ENCODE peak calls at places on chromosomes 16 and 17, in five cellular contexts. V is colonic mucosa, D is mesendoderm, P is endothelial cell of umbilical vein, H is endodermal cell. Z is an unnamed sample. For H3K4me1, the result is how much of the 10 kb centered on the place peaks cover.

GRCh38 chr16:3946604-3947180 is 66.2 kb upstream of the CREBBP start:
- DNase-seq in V (no peak), D (no peak), P (no peak), H (peak), Z (peak)

GRCh38 chr16:50099957-50100648 is 34.3 kb downstream of the HEATR3 start:
- DNase-seq in V (no peak), D (no peak), P (no peak), H (no peak), Z (no peak)

GRCh38 chr17:60522889-60523626 is 3.0 kb downstream of the APPBP2 start:
- DNase-seq in V (no peak), D (no peak), P (no peak), H (peak), Z (no peak)

GRCh38 chr17:61196302-61196704 is 203.3 kb upstream of the TBX2 start:
- DNase-seq in V (no peak), D (no peak), P (no peak), H (no peak), Z (no peak)

GRCh38 chr17:78704594-78704993 is 77.5 kb downstream of the CYTH1 start:
- DNase-seq in V (no peak), D (no peak), P (no peak), H (peak), Z (no peak)

GRCh38 chr17:55275894-55276804 is 11.4 kb downstream of the HLF start:
- DNase-seq in V (no peak), D (no peak), P (no peak), H (no peak), Z (no peak)

GRCh38 chr16:87423429-87423828 is 31.3 kb downstream of the MAP1LC3B start:
- DNase-seq in V (no peak), D (no peak), P (no peak), H (no peak), Z (no peak)

GRCh38 chr17:29155235-29155965 is 24.8 kb downstream of the MYO18A start:
- DNase-seq in V (peak), D (peak), P (peak), H (peak), Z (peak)

GRCh38 chr17:36614974-36615373 is 13.6 kb downstream of the MRM1 start:
- DNase-seq in V (no peak), D (peak), P (no peak), H (peak), Z (no peak)

GRCh38 chr17:63945851-63946439 is 13.8 kb upstream of the CD79B start:
- DNase-seq in V (no peak), D (no peak), P (no peak), H (no peak), Z (no peak)

GRCh38 chr17:2704031-2704889 is 7.3 kb downstream of the CLUH start:
- DNase-seq in V (no peak), D (no peak), P (no peak), H (peak), Z (peak)
- H3K4me1 ChIP-seq in V (under half), D (under half), P (under half), H (under half), Z (under half)

GRCh38 chr16:8853150-8853549 is 15.7 kb downstream of the CARHSP1 start:
- DNase-seq in V (peak), D (no peak), P (no peak), H (no peak), Z (no peak)
- H3K9ac ChIP-seq in V (no peak), D (no peak), P (no peak), H (peak), Z (no peak)

GRCh38 chr17:75854111-75854748 is 905 bp downstream of the WBP2 start:
- DNase-seq in V (no peak), D (peak), P (peak), H (peak), Z (no peak)
- H3K27ac ChIP-seq in V (peak), D (peak), P (peak), H (no peak), Z (peak)

DNA sequence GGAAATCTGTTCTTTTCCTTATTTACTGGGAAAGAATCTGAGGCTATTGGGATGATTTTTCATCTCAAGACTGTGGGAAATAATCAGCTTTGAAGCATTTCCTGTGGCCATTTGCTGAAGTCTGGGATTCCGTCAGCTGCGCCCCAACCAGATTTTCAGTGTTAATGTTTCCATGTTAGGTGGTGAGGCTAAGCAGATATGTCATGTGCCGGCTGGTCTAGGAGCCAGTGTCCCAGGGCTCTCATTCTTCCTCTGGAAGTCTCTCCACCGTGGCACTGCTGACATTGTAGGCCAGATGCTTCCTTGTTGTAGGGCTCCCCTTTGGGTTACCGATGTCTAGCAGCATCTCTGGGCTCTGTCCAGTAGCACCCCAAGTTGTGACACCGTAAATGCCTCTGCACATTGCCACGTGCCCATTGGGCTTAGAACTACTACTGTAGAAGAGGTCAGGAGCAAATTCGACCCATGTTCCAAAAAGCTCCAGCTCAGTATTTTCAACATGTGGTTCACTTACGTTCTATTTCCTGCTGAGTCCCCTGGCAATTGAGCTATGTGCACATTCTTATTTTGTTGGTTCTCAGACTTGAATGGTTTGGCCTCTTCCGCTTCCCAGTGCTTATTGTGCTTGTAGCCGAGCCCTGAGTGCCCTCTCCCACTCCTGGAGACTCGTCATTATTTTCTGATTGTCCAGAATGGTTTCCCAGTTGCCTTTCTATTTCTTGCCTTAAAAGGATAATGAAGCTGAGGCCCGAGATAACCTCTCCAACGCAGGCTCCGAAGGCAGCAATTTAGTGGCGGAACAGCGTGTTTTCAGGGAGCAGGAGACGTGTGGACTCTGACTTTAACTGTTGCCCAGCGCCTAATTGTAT is 82.2 kb downstream of the SPECC1 start:
- DNase-seq in V (no peak), D (no peak), P (no peak), H (peak), Z (peak)
- H3K4me1 ChIP-seq in V (under half), D (under half), P (under half), H (under half), Z (under half)

GRCh38 chr17:17175917-17176316 is 30.2 kb downstream of the PLD6 start:
- DNase-seq in V (no peak), D (no peak), P (no peak), H (no peak), Z (no peak)
- H3K9ac ChIP-seq in V (no peak), D (no peak), P (no peak), H (no peak), Z (no peak)

DNA sequence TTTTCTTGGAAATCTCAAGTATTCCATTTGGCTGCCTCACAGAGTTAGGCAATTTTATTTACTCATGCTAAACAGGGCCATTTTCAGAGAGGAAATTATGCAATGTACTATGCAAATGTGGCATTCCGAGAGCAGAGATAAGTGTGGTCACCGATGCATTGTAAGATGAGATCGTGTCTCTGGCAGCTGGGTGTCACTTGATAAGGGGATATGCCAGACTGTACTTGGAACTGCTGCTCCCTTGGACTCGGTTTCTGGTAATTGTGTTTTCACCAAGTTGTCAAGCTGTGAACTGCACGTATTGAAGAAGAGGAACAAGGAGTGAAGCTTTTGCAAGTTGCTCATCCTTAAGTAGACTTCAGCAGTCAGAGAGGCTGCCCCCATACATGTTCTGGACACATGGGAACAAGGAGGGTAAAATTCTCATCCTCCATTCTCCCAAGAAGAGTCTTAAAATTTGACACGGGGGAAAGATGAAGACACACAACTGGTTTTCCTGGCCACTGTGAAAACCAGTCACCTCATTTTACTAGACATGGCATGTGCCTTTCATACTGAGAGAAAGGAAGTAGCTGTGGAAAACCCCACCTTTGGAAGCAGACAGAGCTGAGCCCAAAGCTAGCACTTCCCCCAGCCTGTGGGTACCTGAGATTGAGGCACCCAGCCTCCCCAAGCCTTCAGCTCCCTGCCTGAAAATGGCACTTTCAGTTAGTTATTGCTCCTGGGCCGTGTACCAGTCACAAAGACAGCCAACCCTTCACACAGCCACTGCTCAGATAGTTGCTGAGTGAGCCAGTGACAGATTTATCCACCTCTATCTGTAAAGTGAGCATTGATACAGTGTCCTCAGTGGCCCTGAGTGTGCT is 150.7 kb downstream of the SOCS1 start:
- DNase-seq in V (peak), D (peak), P (peak), H (no peak), Z (peak)
- H3K27ac ChIP-seq in V (peak), D (peak), P (no peak), H (no peak), Z (peak)

DNA sequence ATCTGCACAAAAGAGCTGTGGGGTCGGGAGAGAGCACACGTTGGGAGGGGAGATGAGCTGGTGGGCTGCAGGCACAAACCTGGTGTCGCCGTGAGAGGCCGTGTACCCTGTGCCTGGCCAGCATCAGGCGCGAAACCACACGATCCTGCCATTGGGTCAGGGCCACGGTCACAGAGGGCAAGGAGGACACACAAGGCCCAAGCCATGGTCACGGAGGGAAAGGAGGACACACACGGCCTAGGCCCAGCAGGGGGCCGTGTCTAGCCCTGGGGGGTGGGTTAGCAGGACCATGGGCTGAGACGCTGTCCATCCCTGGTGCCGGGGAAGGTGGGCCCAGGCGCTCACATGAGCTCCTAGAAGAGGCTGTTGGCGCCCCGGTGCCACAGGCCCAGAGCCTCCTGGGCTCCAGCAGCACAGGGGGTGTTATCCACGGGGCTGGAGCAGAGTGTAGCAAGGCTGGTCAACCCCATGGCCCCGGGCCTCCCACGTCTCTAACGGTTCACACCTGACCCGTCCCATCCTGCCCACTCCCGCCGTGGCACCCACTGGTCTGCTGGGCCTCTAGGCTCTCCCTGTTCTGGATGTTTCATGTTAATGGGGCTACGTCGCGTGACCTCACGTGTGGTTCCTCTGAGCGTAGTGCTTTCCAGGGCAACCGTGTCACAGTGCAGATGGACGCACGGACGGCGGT is 7.5 kb upstream of the CCDC154 start:
- DNase-seq in V (no peak), D (no peak), P (no peak), H (no peak), Z (no peak)
- H3K4me1 ChIP-seq in V (under half), D (under half), P (under half), H (under half), Z (under half)

GRCh38 chr17:3556905-3557767 is 476 bp downstream of the TRPV3 start:
- DNase-seq in V (no peak), D (no peak), P (no peak), H (peak), Z (no peak)
- H3K9ac ChIP-seq in V (no peak), D (no peak), P (no peak), H (no peak), Z (no peak)

GRCh38 chr17:32323784-32324590 is 18.0 kb downstream of the C17orf75 start:
- DNase-seq in V (peak), D (no peak), P (peak), H (peak), Z (peak)
- H3K27ac ChIP-seq in V (no peak), D (no peak), P (no peak), H (no peak), Z (no peak)

DNA sequence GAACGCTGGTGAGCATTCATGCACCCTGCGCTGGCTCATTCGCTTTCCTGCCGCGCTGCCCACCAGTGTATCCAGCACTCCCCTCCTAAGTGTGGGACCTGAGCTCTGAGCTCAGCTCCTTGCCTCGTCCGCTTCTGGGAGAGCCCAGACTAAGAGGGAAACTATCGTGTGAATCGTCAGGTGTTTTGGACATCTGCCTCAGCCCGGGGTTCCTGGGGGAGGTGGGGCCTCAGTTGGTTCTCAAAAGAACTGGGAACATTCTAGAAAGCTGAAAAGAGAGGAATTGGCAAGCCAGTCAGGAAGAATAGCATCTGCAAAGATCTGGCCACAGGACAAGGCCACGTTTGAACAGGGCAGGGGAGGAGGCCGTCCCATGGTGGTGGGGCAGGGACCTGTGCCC is 205.4 kb upstream of the CIBAR2 start:
- DNase-seq in V (no peak), D (no peak), P (no peak), H (no peak), Z (no peak)
- H3K4me1 ChIP-seq in V (under half), D (under half), P (under half), H (under half), Z (under half)